ENCODE peak calls at places on chromosomes 1 and 21, in ten cellular contexts. C, L, B, M, S, U, F, W, T and P are unnamed samples.
A peak's percentile ranks its signal among the peaks of the same experiment; 100 is the strongest.

GRCh38 chr1:27397749-27398148 is 5.3 kb downstream of the GPR3 start:
- DNase-seq in S (no peak), L (no peak), W (no peak), U (no peak), F (no peak), C (no peak), T (no peak), B (no peak), M (no peak), P (peak; percentile 68)

GRCh38 chr1:78726686-78727085 is 77.1 kb downstream of the IFI44 start:
- DNase-seq in W (no peak), B (peak; percentile 66), S (peak; percentile 51), U (no peak), M (no peak), C (no peak), T (no peak), L (no peak), F (no peak), P (no peak)

GRCh38 chr1:201842472-201843020 is 13.6 kb downstream of the IPO9 start:
- DNase-seq in M (no peak), W (no peak), F (no peak), B (peak; percentile 47), T (no peak), L (no peak), S (no peak), C (no peak), U (no peak), P (no peak)

GRCh38 chr1:236568285-236568894 is 35.9 kb downstream of the HEATR1 start:
- DNase-seq in B (peak; percentile 68), M (no peak), W (no peak), F (no peak), C (no peak), L (no peak), T (no peak), U (no peak), S (peak; percentile 32), P (no peak)

GRCh38 chr1:84585803-84586202 is 11.6 kb upstream of the CTBS start:
- DNase-seq in W (no peak), F (no peak), B (no peak), U (no peak), T (no peak), L (no peak), C (no peak), S (no peak), M (no peak), P (no peak)

GRCh38 chr21:28789571-28789970 is 203.1 kb downstream of the LTN1 start:
- DNase-seq in M (no peak), U (no peak), W (no peak), T (no peak), C (no peak), F (no peak), B (no peak), L (no peak), S (no peak), P (no peak)

GRCh38 chr1:9651565-9652378 is at the start of gene PIK3CD:
- DNase-seq in T (peak; percentile 61), W (peak; percentile 60), M (no peak), S (peak; percentile 70), L (peak; percentile 12), F (no peak), C (peak; percentile 49), B (peak; percentile 75), U (no peak), P (peak; percentile 87)

GRCh38 chr1:44267438-44267837 is 54.2 kb downstream of the DMAP1 start:
- DNase-seq in F (no peak), W (no peak), C (no peak), B (no peak), M (no peak), L (no peak), U (no peak), T (no peak), S (no peak), P (no peak)

GRCh38 chr1:101004061-101004460 is 21.5 kb downstream of the DPH5 start:
- DNase-seq in L (peak; percentile 47), U (no peak), T (no peak), B (peak; percentile 89), C (no peak), S (peak; percentile 54), W (peak; percentile 9), F (no peak), M (no peak), P (no peak)

GRCh38 chr21:41763398-41763931 is 3.4 kb downstream of the RIPK4 start:
- DNase-seq in F (no peak), L (peak; percentile 50), B (no peak), S (no peak), C (no peak), M (no peak), T (no peak), U (no peak), W (no peak), P (peak; percentile 68)

GRCh38 chr1:205935869-205936268 is 7.4 kb downstream of the SLC26A9 start:
- DNase-seq in B (no peak), W (no peak), M (no peak), T (no peak), F (no peak), S (no peak), U (no peak), C (no peak), L (no peak), P (no peak)

GRCh38 chr1:22739648-22740385 is 29.2 kb downstream of the EPHB2 start:
- DNase-seq in U (no peak), F (peak; percentile 83), W (peak; percentile 97), S (peak; percentile 97), M (no peak), C (no peak), L (no peak), T (no peak), B (no peak), P (no peak)

GRCh38 chr1:113834716-113835115 is 22.4 kb upstream of the RSBN1 start:
- DNase-seq in M (no peak), W (no peak), S (no peak), C (no peak), L (peak; percentile 9), T (no peak), B (no peak), F (no peak), U (no peak), P (no peak)

GRCh38 chr1:29708381-29708780 is 472.1 kb downstream of the PTPRU start:
- DNase-seq in S (peak; percentile 62), C (no peak), U (no peak), L (peak; percentile 34), W (peak; percentile 50), M (no peak), F (no peak), T (no peak), B (peak; percentile 15), P (no peak)

GRCh38 chr1:215397843-215398242 is 169.3 kb upstream of the KCTD3 start:
- DNase-seq in W (no peak), T (no peak), M (no peak), F (no peak), C (no peak), L (no peak), U (no peak), B (no peak), S (no peak), P (no peak)

DNA sequence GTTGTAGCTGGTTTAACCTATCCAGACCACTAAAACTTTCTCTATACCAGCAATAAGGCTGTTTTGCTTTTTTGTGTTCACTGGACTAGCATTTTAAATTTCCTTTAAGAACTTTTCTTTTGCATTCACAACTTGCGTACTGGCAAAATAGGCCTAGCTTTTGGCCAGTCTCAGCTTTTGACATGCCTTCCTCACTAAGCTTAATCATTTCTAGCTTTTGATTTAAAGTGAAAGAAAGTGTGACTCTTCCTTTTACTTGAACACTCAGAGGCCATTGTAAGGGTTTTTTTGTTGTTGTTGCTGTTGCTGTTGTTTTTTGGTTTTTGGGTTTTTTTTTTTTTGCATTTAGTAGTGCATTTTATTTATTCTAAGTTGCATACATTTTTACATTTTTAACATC is 15.2 kb downstream of the RPAP2 start:
- DNase-seq in T (no peak), S (no peak), L (no peak), W (no peak), M (no peak), F (no peak), U (no peak), B (no peak), C (no peak), P (no peak)
- H3K4me1 ChIP-seq in T (no peaks in the 10 kb centered on the region), S (no peaks in the 10 kb centered on the region), L (peaks cover 6% of the 10 kb centered on the region), W (no peaks in the 10 kb centered on the region), M (no peaks in the 10 kb centered on the region), F (no peaks in the 10 kb centered on the region), U (no peaks in the 10 kb centered on the region), B (peaks cover 19% of the 10 kb centered on the region), C (peaks cover 66% of the 10 kb centered on the region), P (no peaks in the 10 kb centered on the region)

DNA sequence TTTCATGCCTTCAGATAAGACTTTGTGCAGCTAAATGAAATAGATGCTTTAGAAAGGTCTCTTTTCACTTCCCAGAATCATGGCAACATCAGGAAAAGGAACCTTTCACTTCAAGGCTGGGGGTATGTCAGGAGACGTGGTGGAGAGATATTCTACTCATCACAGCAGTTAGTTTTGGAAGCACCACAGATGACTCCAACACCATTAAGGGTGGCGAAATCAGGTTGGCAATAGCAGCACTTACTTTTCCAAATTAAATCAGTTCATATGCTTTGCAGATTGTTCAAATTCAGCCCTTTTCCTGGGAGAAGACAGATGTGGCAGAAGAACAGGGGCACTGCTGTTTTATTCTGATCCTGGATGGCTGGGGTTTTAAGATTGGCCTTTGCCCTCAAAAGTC is 79.0 kb downstream of the RUNX1 start:
- DNase-seq in L (no peak), T (no peak), B (no peak), W (no peak), F (no peak), M (no peak), S (peak; percentile 25), C (no peak), U (no peak), P (no peak)
- H3K4me1 ChIP-seq in L (peaks cover 34% of the 10 kb centered on the region), T (no peaks in the 10 kb centered on the region), B (peaks cover 36% of the 10 kb centered on the region), W (peaks cover 9% of the 10 kb centered on the region), F (no peaks in the 10 kb centered on the region), M (no peaks in the 10 kb centered on the region), S (peaks cover 8% of the 10 kb centered on the region), C (peaks cover 86% of the 10 kb centered on the region), U (no peaks in the 10 kb centered on the region), P (no peaks in the 10 kb centered on the region)

GRCh38 chr1:25245393-25245792 is 1.9 kb downstream of the RSRP1 start:
- DNase-seq in C (no peak), S (peak; percentile 35), M (no peak), B (no peak), W (no peak), L (no peak), U (no peak), F (no peak), T (no peak), P (no peak)
- H3K4me1 ChIP-seq in C (peaks cover 55% of the 10 kb centered on the region), S (peaks cover 41% of the 10 kb centered on the region), M (peaks cover 18% of the 10 kb centered on the region), B (peaks cover 29% of the 10 kb centered on the region), W (peaks cover 4% of the 10 kb centered on the region), L (peaks cover 26% of the 10 kb centered on the region), U (peaks cover 13% of the 10 kb centered on the region), F (peaks cover 44% of the 10 kb centered on the region), T (no peaks in the 10 kb centered on the region), P (peaks cover 2% of the 10 kb centered on the region)

DNA sequence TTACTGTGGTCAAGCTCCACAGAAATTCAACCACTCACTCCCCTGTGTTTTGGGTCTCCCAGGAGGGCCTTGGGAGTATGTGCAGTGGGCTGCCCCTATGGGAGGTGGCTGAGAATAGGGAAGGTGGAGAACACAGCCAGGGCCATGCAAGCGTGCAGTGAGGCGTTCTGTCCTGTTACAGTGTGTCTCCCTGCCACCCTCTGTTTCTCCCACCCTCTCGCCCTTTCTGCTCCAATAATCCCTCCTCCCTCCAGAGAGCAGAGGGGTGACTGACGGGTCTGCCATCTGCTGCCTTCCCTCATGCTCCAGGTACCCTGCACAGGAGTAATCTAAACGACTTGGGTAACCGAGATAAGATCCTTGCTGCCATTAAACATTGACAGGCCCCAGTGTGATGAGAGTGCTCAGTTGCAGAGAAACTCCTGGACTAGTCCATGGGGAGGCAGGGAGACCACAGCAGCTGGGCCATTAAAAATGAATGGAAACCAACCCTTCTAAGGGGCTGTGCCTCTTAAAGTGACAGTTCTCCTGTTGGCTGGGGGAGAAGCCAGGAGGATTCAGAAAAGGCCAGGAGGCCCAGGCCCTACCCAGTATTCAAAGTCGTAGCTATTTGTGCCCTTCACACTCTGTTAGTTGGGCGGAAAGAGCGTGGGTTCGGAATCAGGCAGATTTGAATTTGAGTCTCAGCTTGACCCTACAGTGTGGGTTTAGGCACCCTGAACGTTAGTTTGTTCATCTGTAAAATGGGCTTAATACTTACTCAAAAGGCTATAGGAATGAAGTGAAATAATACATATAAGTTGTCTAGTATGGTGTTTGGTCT is 22.4 kb upstream of the BTG2 start:
- DNase-seq in S (no peak), B (no peak), C (no peak), F (no peak), U (peak; percentile 15), W (no peak), M (no peak), T (no peak), L (no peak), P (no peak)
- H3K4me1 ChIP-seq in S (peaks cover 11% of the 10 kb centered on the region), B (peaks cover 31% of the 10 kb centered on the region), C (peaks cover 36% of the 10 kb centered on the region), F (peaks cover 42% of the 10 kb centered on the region), U (peaks cover 8% of the 10 kb centered on the region), W (peaks cover 7% of the 10 kb centered on the region), M (peaks cover 45% of the 10 kb centered on the region), T (peaks cover 4% of the 10 kb centered on the region), L (peaks cover 5% of the 10 kb centered on the region), P (peaks cover 20% of the 10 kb centered on the region)